ENCODE peak calls at places on chromosomes 16 and 17, in five cellular contexts. H is SK-N-SH, Q is GM12878, I is H1, S is K562. G is an unnamed sample.

GRCh38 chr16:58127033-58127556 is 2.1 kb downstream of the CFAP20 start:
- DNase-seq in H (no peak), Q (no peak), S (no peak), I (no peak), G (no peak)

GRCh38 chr16:89721644-89722391 is 481 bp downstream of the ZNF276 start:
- DNase-seq in I (no peak), S (peak), H (peak), Q (no peak), G (peak)

GRCh38 chr16:138049-138417 is 440 bp downstream of the NPRL3 start:
- DNase-seq in H (peak), S (peak), I (no peak), Q (no peak), G (peak)

GRCh38 chr17:65820306-65820705 is 258.9 kb upstream of the AXIN2 start:
- DNase-seq in I (no peak), S (no peak), H (no peak), Q (no peak), G (no peak)

GRCh38 chr17:39461911-39462641 is 790 bp downstream of the CDK12 start:
- DNase-seq in S (peak), H (peak), I (no peak), Q (peak), G (no peak)

GRCh38 chr16:1277016-1277944 is 21.4 kb downstream of the TPSD1 start:
- DNase-seq in Q (no peak), I (no peak), H (no peak), S (no peak), G (no peak)

GRCh38 chr17:8835106-8835505 is 32.4 kb downstream of the PIK3R6 start:
- DNase-seq in I (no peak), H (no peak), Q (no peak), S (no peak), G (no peak)

GRCh38 chr17:69735285-69735684 is 320.8 kb downstream of the MAP2K6 start:
- DNase-seq in S (no peak), I (no peak), Q (no peak), H (no peak), G (no peak)

GRCh38 chr16:65648111-65648510 is 526.2 kb upstream of the CDH11 start:
- DNase-seq in H (no peak), S (no peak), Q (no peak), I (no peak), G (no peak)

GRCh38 chr17:40547079-40547784 is 18.0 kb downstream of the CCR7 start:
- DNase-seq in S (no peak), I (no peak), H (no peak), Q (no peak), G (peak)

GRCh38 chr17:80455328-80455710 is 21.1 kb downstream of the NPTX1 start:
- DNase-seq in Q (no peak), H (peak), I (no peak), S (no peak), G (peak)

GRCh38 chr16:50696126-50696525 is 2.7 kb downstream of the NOD2 start:
- DNase-seq in I (no peak), Q (no peak), H (no peak), S (no peak), G (no peak)

GRCh38 chr17:50825188-50825587 is 10.2 kb upstream of the WFIKKN2 start:
- DNase-seq in Q (no peak), H (no peak), I (no peak), S (no peak), G (no peak)

GRCh38 chr17:80110927-80111701 is 9.7 kb downstream of the GAA start:
- DNase-seq in I (no peak), Q (no peak), H (peak), S (no peak), G (no peak)

GRCh38 chr17:35315283-35315682 is 58.1 kb downstream of the SLFN11 start:
- DNase-seq in S (no peak), I (no peak), Q (no peak), H (no peak), G (no peak)

GRCh38 chr16:18047761-18048160 is 288.8 kb downstream of the NPIPA8 start:
- DNase-seq in S (no peak), Q (no peak), I (no peak), H (no peak), G (no peak)

GRCh38 chr16:17027488-17028129 is 443.2 kb downstream of the XYLT1 start:
- DNase-seq in H (no peak), I (no peak), S (no peak), Q (peak), G (no peak)
- TF ChIP-seq JUND in H (no peak), I (no peak), S (no peak), Q (no peak), G (no peak)

GRCh38 chr16:84777435-84777834 is 42.4 kb upstream of the CRISPLD2 start:
- DNase-seq in I (no peak), Q (no peak), H (no peak), S (no peak), G (no peak)
- TF ChIP-seq JUND in I (no peak), Q (no peak), H (no peak), S (no peak), G (no peak)

DNA sequence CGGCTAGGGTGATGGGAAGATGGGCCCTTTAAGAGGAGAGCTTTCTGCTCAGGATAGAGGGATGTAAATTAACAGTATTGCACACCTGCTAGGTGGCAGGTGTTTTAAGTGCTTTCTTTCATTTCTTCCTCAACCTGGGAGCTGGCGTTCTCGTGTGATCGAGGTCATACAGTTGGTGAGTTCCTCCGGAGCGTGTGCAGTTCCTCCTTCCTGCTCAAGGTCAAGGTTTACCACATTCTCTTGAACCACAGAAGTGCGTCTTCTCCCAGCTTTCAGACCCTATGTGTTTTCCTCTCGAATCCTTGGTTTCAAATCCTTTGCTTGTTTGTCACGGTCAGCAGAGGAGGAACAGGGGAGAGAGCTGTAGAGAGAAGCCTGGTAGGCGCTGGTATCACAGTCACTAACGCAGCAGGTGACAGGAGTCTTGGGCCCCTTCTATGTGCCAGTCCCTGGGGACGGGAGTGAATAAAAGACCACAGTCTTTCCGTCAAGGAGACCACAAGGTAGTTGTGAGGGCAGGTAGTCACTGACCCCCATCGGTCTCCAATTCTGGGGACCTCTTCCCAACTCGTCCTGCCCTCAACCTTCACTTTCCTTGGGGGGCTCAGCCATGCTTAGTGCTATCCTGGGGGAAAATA is 788 bp downstream of the DNAI2 start:
- DNase-seq in S (no peak), Q (no peak), H (no peak), I (no peak), G (no peak)
- TF ChIP-seq JUND in S (no peak), Q (no peak), H (no peak), I (no peak), G (no peak)

DNA sequence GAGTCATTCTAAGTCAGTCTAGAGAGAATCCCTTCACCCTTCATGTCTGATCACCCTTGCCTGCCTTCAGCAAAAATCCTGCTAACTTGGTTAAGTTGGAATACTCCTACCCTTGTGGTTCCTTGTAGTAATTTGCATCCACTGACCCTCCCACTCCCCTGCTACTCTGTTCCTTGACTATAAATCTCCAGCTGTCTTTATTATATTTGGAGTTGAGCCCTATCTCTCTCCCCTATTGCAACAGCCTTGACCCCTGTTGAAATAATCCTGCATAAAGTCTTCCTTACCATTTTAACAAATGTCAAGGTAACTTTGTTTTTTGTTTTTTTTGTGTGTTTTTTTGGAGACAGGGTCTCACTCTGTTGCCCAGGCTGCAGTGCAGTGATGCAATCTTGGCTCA is 590.1 kb downstream of the WWOX start:
- DNase-seq in H (no peak), Q (no peak), I (no peak), S (no peak), G (no peak)
- TF ChIP-seq JUND in H (no peak), Q (no peak), I (no peak), S (no peak), G (no peak)

DNA sequence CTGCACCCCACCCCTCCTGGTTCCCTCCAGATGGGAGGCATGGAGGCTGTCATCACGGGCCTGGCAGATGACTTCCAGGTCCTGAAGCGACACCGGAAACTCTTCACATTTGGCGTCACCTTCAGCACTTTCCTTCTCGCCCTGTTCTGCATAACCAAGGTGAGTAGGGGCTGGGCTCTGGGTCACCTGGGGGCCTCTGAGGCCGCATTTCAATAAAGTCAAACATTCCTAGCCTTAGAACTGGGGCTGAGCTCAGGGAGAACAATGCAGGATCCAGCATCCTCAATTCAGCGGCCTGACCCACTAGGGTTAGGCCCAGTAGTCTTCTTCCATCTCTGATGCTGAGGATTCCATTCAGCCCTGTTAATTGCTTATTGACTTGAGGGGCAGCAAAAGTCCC is 42.1 kb downstream of the SLC6A2 start:
- DNase-seq in S (no peak), Q (no peak), H (no peak), I (no peak), G (no peak)
- TF ChIP-seq JUND in S (no peak), Q (no peak), H (no peak), I (no peak), G (no peak)

GRCh38 chr16:16096161-16096857 is 127.0 kb downstream of the ABCC6 start:
- DNase-seq in I (no peak), S (no peak), H (no peak), Q (no peak), G (no peak)
- TF ChIP-seq JUND in I (no peak), S (no peak), H (no peak), Q (no peak), G (no peak)

GRCh38 chr16:73713817-73714495 is 582.7 kb upstream of the PSMD7 start:
- DNase-seq in Q (no peak), S (peak), H (peak), I (no peak), G (no peak)
- TF ChIP-seq JUND in Q (no peak), S (no peak), H (no peak), I (no peak), G (no peak)

G was measured in T47D.